ENCODE peak calls at places on chromosomes 3 and 15, in nine cellular contexts. C is heart left ventricle; B is iris pigment epithelial cell; J is stimulated activated CD4-positive, alpha-beta T cell treated with anti-CD3 and anti-CD28 coated beads, Interleukin-12 subunit alpha, Interleukin-12 subunit beta, amount 100 ng/mL, for 4 hours; F is cardiac fibroblast; L is endodermal cell; Q is Caki2; G is CD8-positive, alpha-beta memory T cell; A is ELR. P is an unnamed sample.

GRCh38 chr15:44102675-44103254 is 92.3 kb downstream of the FRMD5 start:
- DNase-seq in C (no peak), L (no peak), F (peak; percentile 95), B (peak; percentile 99), A (peak; percentile 95), Q (peak; percentile 92), J (no peak), G (no peak), P (peak; percentile 63)

GRCh38 chr15:98085003-98085639 is 124.6 kb downstream of the ARRDC4 start:
- DNase-seq in F (peak; percentile 78), L (peak; percentile 64), J (no peak), B (peak; percentile 73), A (peak; percentile 74), Q (peak; percentile 35), C (no peak), G (no peak), P (peak; percentile 36)

GRCh38 chr15:95591886-95592285 is 738.6 kb upstream of the NR2F2 start:
- DNase-seq in L (no peak), J (no peak), A (no peak), C (no peak), G (no peak), F (peak; percentile 35), B (no peak), Q (no peak), P (no peak)

GRCh38 chr15:89999676-90000174 is 1.4 kb upstream of the ZNF710 start:
- DNase-seq in A (peak; percentile 78), G (no peak), Q (no peak), B (no peak), J (no peak), F (no peak), C (peak; percentile 67), L (peak; percentile 85), P (no peak)

GRCh38 chr3:20682573-20682972 is 496.6 kb upstream of the SGO1 start:
- DNase-seq in L (no peak), A (peak; percentile 54), Q (peak; percentile 74), G (no peak), C (no peak), F (no peak), B (no peak), J (no peak), P (no peak)

GRCh38 chr15:72342385-72342784 is 22.4 kb upstream of the CELF6 start:
- DNase-seq in C (no peak), J (peak; percentile 16), A (peak; percentile 39), G (no peak), Q (no peak), L (peak; percentile 91), F (peak; percentile 17), B (peak; percentile 34), P (no peak)

GRCh38 chr3:75176886-75177285 is 487.2 kb upstream of the FRG2C start:
- DNase-seq in L (no peak), G (no peak), A (no peak), F (no peak), B (no peak), C (no peak), Q (no peak), J (no peak), P (no peak)

GRCh38 chr3:176120507-176120906 is 1076.8 kb downstream of the TBL1XR1 start:
- DNase-seq in C (no peak), J (no peak), L (no peak), F (no peak), G (no peak), A (no peak), B (no peak), Q (no peak), P (no peak)

GRCh38 chr3:149542375-149543312 is 68.1 kb downstream of the TM4SF4 start:
- DNase-seq in G (no peak), A (peak; percentile 34), C (no peak), B (peak; percentile 70), L (no peak), J (no peak), Q (peak; percentile 93), F (no peak), P (no peak)

GRCh38 chr3:161913786-161914389 is 417.3 kb downstream of the OTOL1 start:
- DNase-seq in Q (peak; percentile 80), B (peak; percentile 84), C (no peak), J (no peak), A (peak; percentile 89), G (no peak), L (no peak), F (peak; percentile 55), P (no peak)

GRCh38 chr15:29083858-29084257 is 185.8 kb downstream of the NSMCE3 start:
- DNase-seq in J (no peak), A (no peak), Q (no peak), C (no peak), F (no peak), G (no peak), B (no peak), L (no peak), P (no peak)

GRCh38 chr3:124768812-124769211 is 38.6 kb downstream of the UMPS start:
- DNase-seq in A (peak; percentile 39), L (peak; percentile 79), B (no peak), J (no peak), Q (peak; percentile 36), C (no peak), G (no peak), F (no peak), P (no peak)

GRCh38 chr15:96334017-96334704 is 3.7 kb downstream of the NR2F2 start:
- DNase-seq in Q (no peak), F (no peak), A (peak; percentile 41), G (no peak), C (peak; percentile 62), J (no peak), L (peak; percentile 64), B (no peak), P (no peak)

GRCh38 chr15:47715856-47716445 is 1.4 kb upstream of the SEMA6D start:
- DNase-seq in C (no peak), A (peak; percentile 3), Q (no peak), F (peak; percentile 70), G (no peak), L (no peak), J (no peak), B (no peak), P (no peak)

GRCh38 chr15:70794596-70795310 is 31.4 kb upstream of the UACA start:
- DNase-seq in B (peak; percentile 79), C (no peak), L (no peak), J (no peak), A (no peak), Q (no peak), G (no peak), F (peak; percentile 62), P (no peak)

GRCh38 chr15:28885630-28886430 is at the start of gene APBA2:
- DNase-seq in G (peak; percentile 48), J (peak; percentile 49), Q (peak; percentile 33), B (peak; percentile 57), A (peak; percentile 55), F (peak; percentile 52), L (peak; percentile 83), C (no peak), P (no peak)

GRCh38 chr3:151398895-151399294 is 14.3 kb upstream of the P2RY12 start:
- DNase-seq in C (no peak), A (no peak), G (no peak), J (no peak), B (no peak), L (no peak), F (no peak), Q (no peak), P (no peak)

GRCh38 chr3:174162550-174162949 is 696.6 kb upstream of the NAALADL2 start:
- DNase-seq in F (no peak), L (no peak), J (no peak), Q (no peak), C (no peak), G (no peak), A (peak; percentile 42), B (peak; percentile 12), P (no peak)

GRCh38 chr15:73081321-73081958 is 29.2 kb downstream of the NEO1 start:
- DNase-seq in C (no peak), J (no peak), B (peak; percentile 61), Q (peak; percentile 46), F (peak; percentile 82), G (peak; percentile 34), L (no peak), A (peak; percentile 73), P (peak; percentile 54)

GRCh38 chr3:159775372-159775961 is 213.2 kb upstream of the IL12A start:
- DNase-seq in B (peak; percentile 82), F (peak; percentile 88), A (no peak), G (no peak), C (no peak), Q (peak; percentile 86), J (no peak), L (peak; percentile 87), P (peak; percentile 56)

GRCh38 chr3:61685755-61686154 is 124.4 kb downstream of the PTPRG start:
- DNase-seq in A (no peak), G (no peak), F (no peak), C (no peak), Q (no peak), J (no peak), L (no peak), B (no peak), P (no peak)

GRCh38 chr3:143110371-143110770 is 9.2 kb upstream of the CHST2 start:
- DNase-seq in A (no peak), Q (no peak), G (no peak), F (no peak), B (no peak), L (no peak), C (no peak), J (no peak), P (no peak)

GRCh38 chr15:43204016-43204901 is 16.6 kb downstream of the EPB42 start:
- DNase-seq in J (peak; percentile 27), F (peak; percentile 62), G (no peak), L (peak; percentile 86), Q (peak; percentile 20), B (peak; percentile 79), A (peak; percentile 76), C (no peak), P (peak; percentile 34)

GRCh38 chr15:60840703-60841411 is 361.9 kb upstream of the ICE2 start:
- DNase-seq in A (no peak), F (no peak), L (no peak), B (no peak), G (peak; percentile 78), C (no peak), Q (no peak), J (no peak), P (no peak)

GRCh38 chr3:58962816-58963215 is 87.0 kb downstream of the CFAP20DC start:
- DNase-seq in F (peak; percentile 24), J (no peak), B (peak; percentile 68), A (no peak), Q (no peak), G (no peak), L (no peak), C (no peak), P (no peak)

GRCh38 chr3:121488628-121489027 is 57.2 kb downstream of the POLQ start:
- DNase-seq in L (no peak), G (no peak), F (no peak), C (no peak), A (peak; percentile 11), B (no peak), Q (no peak), J (no peak), P (no peak)

GRCh38 chr3:191476053-191476787 is 15.3 kb downstream of the PYDC2 start:
- DNase-seq in F (no peak), C (no peak), G (no peak), J (no peak), B (no peak), L (no peak), A (peak; percentile 3), Q (peak; percentile 44), P (no peak)

GRCh38 chr15:48856947-48857346 is 21.0 kb upstream of the EID1 start:
- DNase-seq in G (no peak), L (peak; percentile 66), J (no peak), A (no peak), F (peak; percentile 39), C (no peak), B (peak; percentile 86), Q (no peak), P (no peak)

GRCh38 chr3:33456756-33457155 is 16.6 kb upstream of the UBP1 start:
- DNase-seq in L (no peak), F (peak; percentile 35), Q (no peak), C (no peak), G (no peak), A (no peak), J (no peak), B (no peak), P (no peak)

GRCh38 chr15:101058735-101059134 is 139.6 kb downstream of the LRRK1 start:
- DNase-seq in A (no peak), J (no peak), B (no peak), L (peak; percentile 20), Q (no peak), C (no peak), F (no peak), G (no peak), P (no peak)

GRCh38 chr3:107242579-107242978 is 134.7 kb upstream of the CCDC54 start:
- DNase-seq in B (no peak), J (no peak), Q (no peak), G (no peak), A (peak; percentile 19), L (no peak), C (no peak), F (no peak), P (no peak)

P was measured in prostate gland.